ENCODE peak calls at places on chromosomes 3 and 15, in eight cellular contexts. Z is GM06990, C is right lobe of liver, W is MM.1S, O is mammary epithelial cell, F is upper lobe of right lung, I is SJSA1, N is esophagus muscularis mucosa. X is an unnamed sample.

GRCh38 chr3:52195823-52196331 is 2.1 kb upstream of the ALAS1 start:
- DNase-seq in O (peak; percentile 84), W (no peak), C (peak; percentile 52), N (no peak), F (no peak), I (no peak), Z (no peak), X (no peak)

GRCh38 chr3:129673012-129673411 is 66.5 kb upstream of the PLXND1 start:
- DNase-seq in Z (no peak), C (no peak), N (no peak), W (no peak), O (no peak), F (no peak), I (no peak), X (no peak)

GRCh38 chr3:49649576-49649975 is 24.6 kb upstream of the APEH start:
- DNase-seq in F (no peak), O (no peak), Z (no peak), N (no peak), W (no peak), C (no peak), I (no peak), X (no peak)

GRCh38 chr3:17639257-17639656 is 103.2 kb downstream of the TBC1D5 start:
- DNase-seq in W (no peak), O (peak; percentile 58), C (no peak), N (no peak), Z (no peak), I (peak; percentile 75), F (no peak), X (peak; percentile 28)

GRCh38 chr15:25811481-25811906 is 51.6 kb downstream of the ATP10A start:
- DNase-seq in Z (peak; percentile 46), F (no peak), W (peak; percentile 9), O (no peak), I (no peak), C (no peak), N (no peak), X (no peak)

GRCh38 chr3:141105828-141106628 is 54.9 kb downstream of the SPSB4 start:
- DNase-seq in N (peak; percentile 96), O (peak; percentile 61), Z (no peak), C (no peak), F (no peak), W (peak; percentile 76), I (peak; percentile 32), X (peak; percentile 40)

GRCh38 chr3:85589145-85589544 is 630.4 kb downstream of the CADM2 start:
- DNase-seq in N (no peak), W (no peak), Z (no peak), O (peak; percentile 73), I (peak; percentile 28), C (no peak), F (no peak), X (no peak)

GRCh38 chr3:161310649-161311423 is 60.5 kb downstream of the SPTSSB start:
- DNase-seq in N (no peak), F (no peak), C (no peak), O (no peak), I (no peak), W (peak; percentile 80), Z (peak; percentile 27), X (no peak)

GRCh38 chr3:116338713-116339112 is 106.6 kb downstream of the LSAMP start:
- DNase-seq in O (no peak), C (no peak), F (no peak), N (no peak), W (no peak), Z (no peak), I (no peak), X (no peak)

GRCh38 chr3:45816544-45816943 is 20.2 kb upstream of the SLC6A20 start:
- DNase-seq in I (no peak), C (no peak), W (no peak), Z (no peak), F (no peak), O (peak; percentile 74), N (no peak), X (peak; percentile 79)

GRCh38 chr3:39098473-39099000 is 8.9 kb downstream of the GORASP1 start:
- DNase-seq in Z (no peak), C (no peak), I (no peak), W (no peak), O (no peak), N (peak; percentile 81), F (no peak), X (no peak)
- H3K36me3 ChIP-seq in Z (peaks cover 32% of the 10 kb centered on the region), C (peaks cover 22% of the 10 kb centered on the region), I (peaks cover 72% of the 10 kb centered on the region), W (no peaks in the 10 kb centered on the region), O (peaks cover 24% of the 10 kb centered on the region), N (peaks cover 69% of the 10 kb centered on the region), F (peaks cover 74% of the 10 kb centered on the region), X (peaks cover 31% of the 10 kb centered on the region)

DNA sequence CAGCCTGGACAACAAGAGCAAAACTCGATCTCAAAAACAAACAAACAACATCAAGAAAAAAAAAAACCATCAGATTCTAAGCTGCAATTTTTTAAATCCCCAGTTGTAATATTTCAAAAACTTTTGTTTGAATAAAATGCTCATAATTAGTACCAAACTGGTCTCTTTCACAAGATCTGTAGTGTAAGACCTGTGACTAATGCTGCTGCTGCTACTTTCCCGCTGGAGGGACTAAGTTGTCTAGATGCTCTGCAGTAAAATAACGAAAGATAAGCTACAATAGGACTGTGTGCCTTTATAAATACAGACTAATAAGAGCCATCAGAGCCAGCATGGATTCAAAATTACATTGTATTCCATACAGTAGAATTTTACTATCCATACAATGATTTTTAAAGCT is 45.4 kb downstream of the TM4SF4 start:
- DNase-seq in C (no peak), N (no peak), W (no peak), F (no peak), I (no peak), Z (no peak), O (no peak), X (no peak)
- H3K36me3 ChIP-seq in C (no peaks in the 10 kb centered on the region), N (peaks cover 31% of the 10 kb centered on the region), W (no peaks in the 10 kb centered on the region), F (peaks cover 51% of the 10 kb centered on the region), I (peaks cover 71% of the 10 kb centered on the region), Z (no peaks in the 10 kb centered on the region), O (peaks cover 37% of the 10 kb centered on the region), X (peaks cover 14% of the 10 kb centered on the region)

GRCh38 chr15:22868495-22868894 is 30.0 kb downstream of the NIPA2 start:
- DNase-seq in F (no peak), I (no peak), C (no peak), N (no peak), O (no peak), Z (no peak), W (no peak), X (no peak)
- H3K36me3 ChIP-seq in F (peaks cover 97% of the 10 kb centered on the region), I (peaks cover 81% of the 10 kb centered on the region), C (peaks cover 35% of the 10 kb centered on the region), N (peaks cover 71% of the 10 kb centered on the region), O (peaks cover 40% of the 10 kb centered on the region), Z (peaks cover 17% of the 10 kb centered on the region), W (peaks cover 25% of the 10 kb centered on the region), X (peaks cover 52% of the 10 kb centered on the region)

DNA sequence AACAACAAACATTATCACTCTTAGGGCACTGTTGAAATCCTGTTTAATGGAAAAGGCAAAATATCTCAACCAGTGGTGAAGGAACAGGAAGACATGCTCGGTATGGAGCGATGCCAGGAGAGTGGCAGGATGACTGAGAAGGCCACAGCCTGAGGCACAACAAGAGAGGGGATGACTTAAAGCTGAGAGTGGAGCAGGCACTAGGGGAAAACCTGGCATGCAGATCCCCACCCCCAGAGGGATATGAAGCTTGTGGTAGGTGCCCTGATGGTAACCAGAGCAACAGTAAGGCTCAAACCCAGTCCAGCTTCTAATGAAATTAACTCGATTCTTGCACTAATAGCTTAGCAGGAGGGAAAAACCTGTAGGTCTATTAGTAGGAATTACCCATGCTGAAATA is 40.4 kb downstream of the LYSMD4 start:
- DNase-seq in O (peak; percentile 39), Z (no peak), I (no peak), N (no peak), C (no peak), W (no peak), F (no peak), X (no peak)
- H3K36me3 ChIP-seq in O (peaks cover 21% of the 10 kb centered on the region), Z (peaks cover 10% of the 10 kb centered on the region), I (peaks cover 34% of the 10 kb centered on the region), N (peaks cover 34% of the 10 kb centered on the region), C (peaks cover 19% of the 10 kb centered on the region), W (no peaks in the 10 kb centered on the region), F (peaks cover 68% of the 10 kb centered on the region), X (no peaks in the 10 kb centered on the region)

DNA sequence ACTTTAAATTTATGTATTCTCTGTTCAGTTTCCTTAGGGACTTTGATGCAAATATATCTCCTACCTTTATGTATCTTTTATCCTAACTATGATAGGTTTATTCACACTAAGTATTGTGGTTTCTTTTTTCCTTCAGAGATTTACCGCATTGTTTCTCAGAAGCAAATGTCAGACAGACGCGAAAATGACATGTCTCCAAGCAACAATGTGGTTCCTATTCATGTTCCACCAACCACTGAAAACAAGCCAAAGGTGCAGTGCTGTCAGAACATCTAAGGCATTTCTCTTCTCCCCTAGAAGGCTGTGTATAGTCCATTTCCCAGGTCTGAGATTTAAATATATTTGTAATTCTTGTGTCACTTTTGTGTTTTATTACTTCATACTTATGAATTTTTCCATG is 18.3 kb downstream of the RAB11A start:
- DNase-seq in I (no peak), F (no peak), W (no peak), N (no peak), C (no peak), O (no peak), Z (no peak), X (no peak)
- H3K36me3 ChIP-seq in I (peaks cover 76% of the 10 kb centered on the region), F (peaks cover 87% of the 10 kb centered on the region), W (peaks cover 6% of the 10 kb centered on the region), N (peaks cover 39% of the 10 kb centered on the region), C (peaks cover 24% of the 10 kb centered on the region), O (peaks cover 26% of the 10 kb centered on the region), Z (peaks cover 1% of the 10 kb centered on the region), X (peaks cover 19% of the 10 kb centered on the region)

DNA sequence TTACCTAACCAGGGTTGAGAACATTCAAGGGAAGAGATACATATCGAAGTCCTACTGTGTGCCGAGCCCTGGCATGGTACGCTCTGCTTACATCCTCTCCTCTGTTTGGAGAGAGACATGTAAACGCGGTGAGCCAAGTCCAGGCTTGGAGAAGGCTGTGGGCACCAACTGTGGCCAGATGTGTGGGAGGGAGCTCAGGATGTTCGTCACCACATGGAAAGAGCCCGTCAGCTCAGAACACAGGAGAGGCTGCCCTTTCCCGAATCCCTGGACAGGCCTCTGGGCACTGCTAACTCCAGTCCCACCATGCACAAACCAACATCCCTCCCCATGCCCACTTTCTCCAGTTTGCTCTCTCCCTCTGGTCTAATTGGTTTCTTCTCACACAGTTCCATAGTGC is 43.0 kb downstream of the MESD start:
- DNase-seq in W (no peak), C (no peak), N (no peak), F (no peak), O (no peak), Z (no peak), I (no peak), X (no peak)
- H3K36me3 ChIP-seq in W (no peaks in the 10 kb centered on the region), C (peaks cover 2% of the 10 kb centered on the region), N (peaks cover 83% of the 10 kb centered on the region), F (peaks cover 93% of the 10 kb centered on the region), O (no peaks in the 10 kb centered on the region), Z (peaks cover 4% of the 10 kb centered on the region), I (peaks cover 8% of the 10 kb centered on the region), X (peaks cover 17% of the 10 kb centered on the region)